ENCODE peak calls at places on chromosome X, in six cellular contexts. T, J, X, B, O and C are unnamed samples.

GRCh38 chrX:109889289-109890006 is 113.5 kb upstream of the TMEM164 start:
- DNase-seq in T (peak), J (peak), X (peak), B (no peak), O (peak), C (no peak)

GRCh38 chrX:38458071-38458470 is 103.3 kb upstream of the TSPAN7 start:
- DNase-seq in T (no peak), J (no peak), X (peak), B (no peak), O (no peak), C (no peak)

GRCh38 chrX:39164212-39164611 is 363.0 kb downstream of the MID1IP1 start:
- DNase-seq in T (no peak), J (no peak), X (no peak), B (no peak), O (no peak), C (no peak)

GRCh38 chrX:11970935-11971334 is 167.3 kb upstream of the FRMPD4 start:
- DNase-seq in T (no peak), J (peak), X (no peak), B (no peak), O (no peak), C (no peak)

GRCh38 chrX:72566448-72566847 is 6.2 kb downstream of the HDAC8 start:
- DNase-seq in T (no peak), J (no peak), X (no peak), B (no peak), O (no peak), C (no peak)

GRCh38 chrX:144791298-144791697 is 456.0 kb upstream of the SPANXN1 start:
- DNase-seq in T (no peak), J (no peak), X (no peak), B (peak), O (peak), C (no peak)

GRCh38 chrX:69231903-69232302 is 66.7 kb upstream of the PJA1 start:
- DNase-seq in T (no peak), J (no peak), X (no peak), B (no peak), O (no peak), C (no peak)

GRCh38 chrX:21374994-21375794 is 976 bp downstream of the CNKSR2 start:
- DNase-seq in T (no peak), J (no peak), X (peak), B (no peak), O (peak), C (no peak)

GRCh38 chrX:9538544-9539045 is 73.7 kb downstream of the TBL1X start:
- DNase-seq in T (peak), J (no peak), X (no peak), B (no peak), O (no peak), C (no peak)

GRCh38 chrX:102784550-102784949 is 64.0 kb downstream of the GPRASP3 start:
- DNase-seq in T (no peak), J (no peak), X (no peak), B (no peak), O (no peak), C (no peak)

GRCh38 chrX:106905064-106905708 is 2.0 kb upstream of the RIPPLY1 start:
- DNase-seq in T (no peak), J (no peak), X (no peak), B (no peak), O (no peak), C (no peak)

GRCh38 chrX:17758382-17758781 is 21.1 kb downstream of the SCML1 start:
- DNase-seq in T (no peak), J (no peak), X (no peak), B (no peak), O (no peak), C (no peak)

GRCh38 chrX:15877380-15877779 is 22.8 kb upstream of the AP1S2 start:
- DNase-seq in T (no peak), J (peak), X (no peak), B (no peak), O (no peak), C (no peak)

GRCh38 chrX:103211012-103211715 is 3.7 kb upstream of the BEX4 start:
- DNase-seq in T (peak), J (peak), X (peak), B (peak), O (peak), C (no peak)

GRCh38 chrX:72100824-72101351 is 30.8 kb downstream of the RTL5 start:
- DNase-seq in T (no peak), J (no peak), X (no peak), B (no peak), O (no peak), C (no peak)

GRCh38 chrX:42195506-42195905 is 272.2 kb upstream of the CASK start:
- DNase-seq in T (no peak), J (no peak), X (peak), B (no peak), O (peak), C (no peak)

GRCh38 chrX:69020316-69020715 is 144.9 kb downstream of the PJA1 start:
- DNase-seq in T (no peak), J (no peak), X (no peak), B (no peak), O (no peak), C (no peak)

GRCh38 chrX:39767446-39767845 is 330.3 kb downstream of the BCOR start:
- DNase-seq in T (no peak), J (peak), X (no peak), B (no peak), O (no peak), C (no peak)

GRCh38 chrX:39642071-39642470 is 455.7 kb downstream of the BCOR start:
- DNase-seq in T (peak), J (no peak), X (no peak), B (no peak), O (no peak), C (no peak)

GRCh38 chrX:39613508-39613921 is 484.2 kb downstream of the BCOR start:
- DNase-seq in T (no peak), J (peak), X (peak), B (no peak), O (peak), C (no peak)

GRCh38 chrX:151694661-151695582 is at the start of gene PRRG3:
- DNase-seq in T (no peak), J (no peak), X (peak), B (no peak), O (peak), C (no peak)

GRCh38 chrX:110675866-110676265 is 119.8 kb downstream of the CHRDL1 start:
- DNase-seq in T (no peak), J (no peak), X (no peak), B (no peak), O (no peak), C (no peak)

GRCh38 chrX:10393241-10393640 is 227.1 kb downstream of the MID1 start:
- DNase-seq in T (no peak), J (no peak), X (no peak), B (no peak), O (no peak), C (no peak)

GRCh38 chrX:149491812-149492211 is 13.3 kb downstream of the IDS start:
- DNase-seq in T (peak), J (no peak), X (no peak), B (no peak), O (no peak), C (no peak)

GRCh38 chrX:49096419-49096818 is 16.7 kb upstream of the WDR45 start:
- DNase-seq in T (no peak), J (no peak), X (no peak), B (no peak), O (no peak), C (no peak)

GRCh38 chrX:68685722-68686683 is 38.5 kb downstream of the STARD8 start:
- DNase-seq in T (no peak), J (peak), X (peak), B (peak), O (peak), C (no peak)

GRCh38 chrX:132954323-132954722 is 4.1 kb downstream of the HS6ST2 start:
- DNase-seq in T (no peak), J (no peak), X (no peak), B (no peak), O (no peak), C (no peak)

GRCh38 chrX:132955710-132956109 is 2.7 kb downstream of the HS6ST2 start:
- DNase-seq in T (no peak), J (no peak), X (peak), B (no peak), O (peak), C (no peak)

GRCh38 chrX:132958086-132958703 is at the start of gene HS6ST2:
- DNase-seq in T (no peak), J (no peak), X (peak), B (peak), O (peak), C (no peak)

GRCh38 chrX:132956421-132957210 is 1.8 kb downstream of the HS6ST2 start:
- DNase-seq in T (no peak), J (no peak), X (peak), B (no peak), O (peak), C (no peak)

GRCh38 chrX:132957211-132958085 is 981 bp downstream of the HS6ST2 start:
- DNase-seq in T (no peak), J (peak), X (peak), B (peak), O (peak), C (no peak)
- TF ChIP-seq EZH2 in T (no peak), J (no peak), X (no peak), B (no peak), O (no peak), C (no peak)

GRCh38 chrX:19176901-19177630 is 54.8 kb upstream of the ADGRG2 start:
- DNase-seq in T (no peak), J (no peak), X (no peak), B (no peak), O (no peak), C (peak)
- H3K27ac ChIP-seq in T (no peak), J (no peak), X (no peak), B (no peak), O (no peak), C (peak)

GRCh38 chrX:153411988-153412574 is 809 bp downstream of the ZFP92 start:
- DNase-seq in T (no peak), J (no peak), X (no peak), B (no peak), O (peak), C (no peak)
- TF ChIP-seq EZH2 in T (no peak), J (no peak), X (no peak), B (no peak), O (no peak), C (no peak)

GRCh38 chrX:119677654-119677981 is 15.3 kb downstream of the SEPTIN6 start:
- DNase-seq in T (no peak), J (no peak), X (no peak), B (no peak), O (no peak), C (no peak)
- H3K27ac ChIP-seq in T (no peak), J (no peak), X (no peak), B (no peak), O (no peak), C (no peak)

GRCh38 chrX:131067846-131068745 is 9.9 kb downstream of the ARHGAP36 start:
- DNase-seq in T (no peak), J (no peak), X (peak), B (no peak), O (peak), C (no peak)
- TF ChIP-seq EZH2 in T (no peak), J (peak), X (peak), B (no peak), O (peak), C (no peak)

GRCh38 chrX:96704661-96705060 is 20.0 kb downstream of the DIAPH2 start:
- DNase-seq in T (no peak), J (peak), X (no peak), B (no peak), O (no peak), C (no peak)
- H3K27ac ChIP-seq in T (no peak), J (peak), X (no peak), B (no peak), O (no peak), C (no peak)

GRCh38 chrX:23332101-23332887 is 2.4 kb upstream of the PTCHD1 start:
- DNase-seq in T (no peak), J (no peak), X (peak), B (no peak), O (peak), C (no peak)
- TF ChIP-seq EZH2 in T (no peak), J (peak), X (no peak), B (no peak), O (peak), C (no peak)

GRCh38 chrX:112513154-112513553 is 166.6 kb downstream of the LHFPL1 start:
- DNase-seq in T (no peak), J (peak), X (peak), B (no peak), O (no peak), C (no peak)
- H3K27ac ChIP-seq in T (no peak), J (no peak), X (no peak), B (no peak), O (no peak), C (no peak)

GRCh38 chrX:13940646-13941045 is 89.0 kb downstream of the GEMIN8 start:
- DNase-seq in T (no peak), J (no peak), X (no peak), B (no peak), O (no peak), C (no peak)

GRCh38 chrX:13938053-13938765 is 91.5 kb downstream of the GEMIN8 start:
- DNase-seq in T (no peak), J (peak), X (peak), B (no peak), O (peak), C (no peak)

GRCh38 chrX:13938766-13939530 is 90.7 kb downstream of the GEMIN8 start:
- DNase-seq in T (no peak), J (no peak), X (peak), B (no peak), O (peak), C (no peak)

GRCh38 chrX:13937370-13938052 is 92.2 kb downstream of the GEMIN8 start:
- DNase-seq in T (no peak), J (peak), X (no peak), B (no peak), O (peak), C (no peak)

GRCh38 chrX:13939741-13940597 is 89.7 kb downstream of the GEMIN8 start:
- DNase-seq in T (no peak), J (no peak), X (peak), B (no peak), O (peak), C (no peak)
- TF ChIP-seq EZH2 in T (no peak), J (no peak), X (no peak), B (no peak), O (no peak), C (no peak)